ENCODE peak calls at places on chromosomes 6 and 20, in four cellular contexts. Z, X, K and F are unnamed samples.

GRCh38 chr6:133761706-133762105 is 127.2 kb upstream of the TCF21 start:
- DNase-seq in Z (no peak), X (no peak), K (no peak), F (no peak)

GRCh38 chr6:168919455-168920179 is 334.0 kb downstream of the THBS2 start:
- DNase-seq in Z (no peak), X (no peak), K (no peak), F (no peak)

GRCh38 chr20:32012159-32012682 is 2.0 kb downstream of the CCM2L start:
- DNase-seq in Z (no peak), X (no peak), K (no peak), F (no peak)

GRCh38 chr6:145705561-145705960 is 29.8 kb downstream of the EPM2A start:
- DNase-seq in Z (no peak), X (no peak), K (no peak), F (no peak)

GRCh38 chr6:87293526-87293925 is 28.9 kb upstream of the SMIM8 start:
- DNase-seq in Z (no peak), X (no peak), K (no peak), F (no peak)

GRCh38 chr6:79605061-79605460 is 26.1 kb upstream of the SH3BGRL2 start:
- DNase-seq in Z (no peak), X (no peak), K (no peak), F (no peak)

GRCh38 chr20:56373942-56374341 is 15.2 kb downstream of the FAM210B start:
- DNase-seq in Z (no peak), X (no peak), K (peak; percentile 90), F (no peak)

GRCh38 chr20:61500791-61501321 is 248.8 kb downstream of the CDH4 start:
- DNase-seq in Z (peak; percentile 40), X (no peak), K (no peak), F (no peak)

GRCh38 chr6:113676057-113676456 is 181.1 kb upstream of the MARCKS start:
- DNase-seq in Z (no peak), X (no peak), K (no peak), F (no peak)

GRCh38 chr6:19050765-19051164 is 663.6 kb downstream of the RNF144B start:
- DNase-seq in Z (no peak), X (no peak), K (no peak), F (no peak)

GRCh38 chr6:13295576-13295975 is 32.8 kb downstream of the TBC1D7 start:
- DNase-seq in Z (no peak), X (no peak), K (no peak), F (no peak)

GRCh38 chr20:9409981-9410380 is 104.4 kb upstream of the LAMP5 start:
- DNase-seq in Z (no peak), X (no peak), K (peak; percentile 21), F (no peak)

GRCh38 chr6:4066029-4066755 is 12.7 kb downstream of the FAM217A start:
- DNase-seq in Z (no peak), X (no peak), K (no peak), F (no peak)

GRCh38 chr20:40197744-40198143 is 491.3 kb downstream of the MAFB start:
- DNase-seq in Z (no peak), X (no peak), K (no peak), F (no peak)

GRCh38 chr6:6696867-6697531 is 108.5 kb downstream of the LY86 start:
- DNase-seq in Z (peak; percentile 37), X (no peak), K (no peak), F (peak; percentile 37)

GRCh38 chr6:89776583-89777233 is 42.9 kb downstream of the MDN1 start:
- DNase-seq in Z (no peak), X (no peak), K (no peak), F (no peak)

GRCh38 chr20:59173938-59174496 is 10.4 kb downstream of the ZNF831 start:
- DNase-seq in Z (no peak), X (no peak), K (no peak), F (no peak)

GRCh38 chr6:21767891-21768659 is 174.5 kb downstream of the SOX4 start:
- DNase-seq in Z (no peak), X (no peak), K (no peak), F (no peak)

GRCh38 chr6:51569594-51569993 is 517.8 kb downstream of the PKHD1 start:
- DNase-seq in Z (no peak), X (no peak), K (no peak), F (no peak)

GRCh38 chr6:11592289-11592906 is 54.8 kb downstream of the TMEM170B start:
- DNase-seq in Z (no peak), X (no peak), K (no peak), F (no peak)

GRCh38 chr20:10047427-10047826 is 12.6 kb downstream of the ANKEF1 start:
- DNase-seq in Z (no peak), X (no peak), K (no peak), F (no peak)

GRCh38 chr20:32980990-32981389 is 23.2 kb downstream of the SUN5 start:
- DNase-seq in Z (no peak), X (no peak), K (no peak), F (no peak)

DNA sequence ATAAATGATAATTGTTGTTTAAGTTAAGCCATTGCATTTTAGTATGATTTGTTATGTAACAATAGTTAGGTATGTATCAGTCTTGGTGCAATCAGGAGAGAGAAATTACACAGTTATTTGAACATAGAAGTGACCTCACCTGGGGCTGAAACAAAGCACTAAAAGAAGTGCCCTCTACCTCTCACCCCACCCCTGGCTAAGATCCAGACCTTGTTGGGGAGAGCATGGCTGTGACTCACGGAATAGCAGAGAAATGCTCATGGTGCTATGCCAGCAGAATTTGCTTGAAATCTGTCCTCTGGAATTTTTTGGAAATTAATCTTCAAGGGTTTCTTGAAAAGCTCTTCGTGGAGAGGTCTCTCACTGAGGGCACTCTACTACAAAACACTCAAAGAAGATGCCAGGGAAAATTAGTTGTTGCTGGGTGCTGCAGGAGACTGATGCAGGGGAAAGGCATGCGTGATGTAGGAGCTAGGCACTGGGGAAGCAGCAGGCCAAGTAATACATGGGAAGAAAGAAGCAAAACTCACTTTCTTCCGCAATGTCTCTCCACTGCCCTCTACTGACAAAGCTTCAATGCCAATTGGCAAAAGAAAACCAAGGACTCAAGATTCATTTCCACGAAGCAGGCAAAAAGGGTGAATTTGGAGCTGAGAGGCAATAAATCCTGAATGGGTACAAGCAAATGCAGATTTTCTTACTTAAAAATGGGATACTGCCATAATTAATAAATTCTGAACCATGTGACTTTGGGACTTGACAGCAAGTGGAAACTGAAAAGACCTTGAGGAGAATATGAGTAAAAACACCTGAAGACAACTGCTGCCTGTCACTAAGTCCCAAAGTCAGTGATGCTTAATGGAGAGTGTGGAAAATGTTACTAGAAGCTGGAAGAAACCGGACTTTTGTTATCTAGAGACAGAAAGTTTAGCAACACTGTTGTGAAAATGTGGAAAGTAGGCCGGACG is 136.3 kb upstream of the ZNF184 start:
- DNase-seq in Z (no peak), X (no peak), K (no peak), F (no peak)
- TF ChIP-seq CTCF in Z (no peak), X (peak; percentile 90), K (peak; percentile 69), F (peak; percentile 86)

GRCh38 chr20:37390891-37391525 is 45.1 kb downstream of the SRC start:
- DNase-seq in Z (no peak), X (no peak), K (no peak), F (no peak)

GRCh38 chr20:37389844-37390275 is 43.9 kb downstream of the SRC start:
- DNase-seq in Z (no peak), X (no peak), K (no peak), F (no peak)

GRCh38 chr20:37388831-37389230 is 42.9 kb downstream of the SRC start:
- DNase-seq in Z (no peak), X (no peak), K (no peak), F (no peak)

GRCh38 chr20:37389241-37389747 is 43.4 kb downstream of the SRC start:
- DNase-seq in Z (no peak), X (no peak), K (no peak), F (no peak)

GRCh38 chr20:37390503-37390890 is 44.6 kb downstream of the SRC start:
- DNase-seq in Z (no peak), X (no peak), K (no peak), F (no peak)
- TF ChIP-seq CTCF in Z (no peak), X (no peak), K (no peak), F (no peak)

GRCh38 chr6:137536104-137536773 is 42.0 kb upstream of the OLIG3 start:
- DNase-seq in Z (no peak), X (no peak), K (no peak), F (no peak)

GRCh38 chr6:137531376-137532092 is 37.3 kb upstream of the OLIG3 start:
- DNase-seq in Z (no peak), X (no peak), K (no peak), F (no peak)

GRCh38 chr6:137530404-137530803 is 36.2 kb upstream of the OLIG3 start:
- DNase-seq in Z (no peak), X (no peak), K (no peak), F (no peak)
- TF ChIP-seq CTCF in Z (no peak), X (peak; percentile 8), K (no peak), F (no peak)

GRCh38 chr20:24063100-24063499 is 74.5 kb upstream of the GGTLC1 start:
- DNase-seq in Z (no peak), X (no peak), K (no peak), F (no peak)
- TF ChIP-seq CTCF in Z (no peak), X (no peak), K (no peak), F (no peak)

GRCh38 chr6:52904562-52905279 is 4.8 kb downstream of the GSTA3 start:
- DNase-seq in Z (no peak), X (no peak), K (no peak), F (no peak)
- TF ChIP-seq CTCF in Z (no peak), X (peak; percentile 44), K (peak; percentile 34), F (peak; percentile 27)

DNA sequence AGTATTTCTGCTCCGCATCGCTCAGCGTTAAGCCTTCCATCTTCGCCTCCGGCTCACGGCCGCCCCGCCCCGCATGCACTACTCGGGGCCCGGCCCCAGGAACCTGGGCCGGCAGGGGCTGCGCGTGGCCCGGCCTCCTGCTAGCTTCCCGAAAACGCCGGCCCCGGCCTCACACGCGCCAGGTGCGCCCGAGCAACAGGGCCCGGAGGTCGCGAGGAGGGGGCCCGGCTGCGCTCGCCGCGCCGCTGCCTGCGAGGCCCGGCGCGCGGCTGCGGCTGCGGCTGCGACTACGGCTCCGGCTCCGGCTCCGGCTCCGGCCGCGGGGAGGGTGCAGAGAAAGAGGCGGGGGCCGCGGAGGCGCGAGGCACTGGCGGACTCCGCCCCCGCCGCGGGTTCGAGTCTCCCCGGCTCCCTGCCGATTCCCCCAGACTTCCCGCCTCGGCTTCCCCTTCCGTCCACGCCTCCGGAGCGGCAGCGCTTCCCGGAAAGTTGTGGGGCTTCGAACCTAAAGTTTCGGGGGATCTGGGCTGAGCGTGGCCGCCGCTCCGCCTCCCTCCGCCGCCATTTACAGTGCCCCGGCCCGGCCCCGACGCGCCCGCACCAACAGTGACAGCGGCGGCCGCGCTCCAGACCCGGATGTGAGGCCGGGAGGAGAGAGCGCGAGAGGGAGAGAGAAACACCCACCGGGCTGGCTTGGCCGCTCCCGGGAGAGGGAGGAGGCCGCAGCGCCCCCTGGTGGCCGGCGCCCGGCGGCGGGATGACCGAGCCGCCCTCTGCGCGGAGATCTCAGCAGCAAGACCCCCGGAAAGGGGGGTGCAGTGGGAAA is at the start of gene REPS1:
- DNase-seq in Z (peak; percentile 91), X (peak; percentile 61), K (peak; percentile 61), F (peak; percentile 73)
- TF ChIP-seq CTCF in Z (peak; percentile 100), X (peak; percentile 88), K (peak; percentile 82), F (peak; percentile 66)

GRCh38 chr6:132256457-132256856 is 144.8 kb downstream of the MOXD1 start:
- DNase-seq in Z (no peak), X (no peak), K (no peak), F (no peak)

GRCh38 chr6:132257561-132257960 is 143.7 kb downstream of the MOXD1 start:
- DNase-seq in Z (no peak), X (no peak), K (no peak), F (no peak)

GRCh38 chr6:132261354-132261753 is 139.9 kb downstream of the MOXD1 start:
- DNase-seq in Z (no peak), X (no peak), K (no peak), F (no peak)

GRCh38 chr6:132264101-132264500 is 137.2 kb downstream of the MOXD1 start:
- DNase-seq in Z (no peak), X (no peak), K (no peak), F (no peak)

GRCh38 chr6:132259070-132259469 is 142.2 kb downstream of the MOXD1 start:
- DNase-seq in Z (no peak), X (no peak), K (no peak), F (no peak)
- TF ChIP-seq CTCF in Z (no peak), X (peak; percentile 11), K (peak; percentile 52), F (peak; percentile 22)